ENCODE peak calls at places on chromosomes 5 and 9, in seven cellular contexts. K, U, P, W, E, I and B are unnamed samples.

GRCh38 chr9:69963728-69964127 is 79.9 kb upstream of the MAMDC2 start:
- DNase-seq in K (no peak), U (no peak), P (no peak), W (no peak), E (no peak), I (no peak), B (no peak)

GRCh38 chr9:36191696-36192095 is 975 bp downstream of the CLTA start:
- DNase-seq in K (no peak), U (no peak), P (no peak), W (no peak), E (no peak), I (no peak), B (no peak)

GRCh38 chr5:173310861-173311515 is 17.2 kb downstream of the STC2 start:
- DNase-seq in K (no peak), U (peak; percentile 58), P (no peak), W (peak; percentile 29), E (no peak), I (no peak), B (no peak)

GRCh38 chr9:119556129-119556875 is 187.1 kb upstream of the BRINP1 start:
- DNase-seq in K (peak; percentile 85), U (peak; percentile 66), P (peak; percentile 26), W (peak; percentile 18), E (peak; percentile 95), I (peak; percentile 77), B (peak; percentile 81)

GRCh38 chr5:120254385-120254784 is 209.7 kb upstream of the PRR16 start:
- DNase-seq in K (no peak), U (no peak), P (no peak), W (no peak), E (no peak), I (no peak), B (no peak)

GRCh38 chr5:35854248-35854647 is 2.4 kb upstream of the IL7R start:
- DNase-seq in K (no peak), U (no peak), P (no peak), W (no peak), E (no peak), I (no peak), B (no peak)

GRCh38 chr9:20618361-20618799 is 3.9 kb downstream of the MLLT3 start:
- DNase-seq in K (no peak), U (no peak), P (peak; percentile 48), W (peak; percentile 77), E (no peak), I (no peak), B (no peak)

GRCh38 chr5:32837211-32837610 is 126.1 kb downstream of the NPR3 start:
- DNase-seq in K (no peak), U (no peak), P (no peak), W (peak; percentile 11), E (no peak), I (no peak), B (no peak)

DNA sequence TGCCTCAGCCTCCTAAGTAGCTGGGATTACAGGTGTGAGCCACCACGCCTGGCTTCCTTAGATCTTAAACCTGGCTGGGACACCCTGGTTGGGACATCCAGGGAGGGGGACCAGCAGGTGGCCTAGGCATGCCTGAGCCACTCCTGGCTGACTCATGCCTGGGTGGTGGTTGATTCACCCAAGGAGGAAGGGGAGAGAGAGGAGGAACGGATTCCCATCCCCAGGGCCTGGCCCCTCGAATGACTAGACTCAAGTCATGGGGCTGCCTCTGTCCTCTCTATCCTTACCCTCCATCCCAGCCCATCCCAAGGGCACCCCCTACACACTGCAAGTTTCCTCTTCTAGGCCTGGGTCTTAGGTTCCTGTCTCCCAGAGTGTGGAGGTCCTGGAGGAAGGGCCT is 12.7 kb downstream of the EEIG1 start:
- DNase-seq in K (no peak), U (peak; percentile 13), P (peak; percentile 57), W (peak; percentile 77), E (no peak), I (peak; percentile 86), B (no peak)
- H3K4me1 ChIP-seq in K (peaks cover 92% of the 10 kb centered on the region), U (peaks cover 100% of the 10 kb centered on the region), P (peaks cover 47% of the 10 kb centered on the region), W (peaks cover 65% of the 10 kb centered on the region), E (peaks cover 10% of the 10 kb centered on the region), I (peaks cover 88% of the 10 kb centered on the region), B (peaks cover 97% of the 10 kb centered on the region)

GRCh38 chr9:134938346-134939079 is 20.8 kb upstream of the FCN1 start:
- DNase-seq in K (no peak), U (no peak), P (no peak), W (no peak), E (no peak), I (no peak), B (no peak)

GRCh38 chr9:134942011-134942410 is 24.3 kb upstream of the FCN1 start:
- DNase-seq in K (no peak), U (no peak), P (no peak), W (no peak), E (no peak), I (no peak), B (no peak)

GRCh38 chr9:134939080-134939733 is 21.5 kb upstream of the FCN1 start:
- DNase-seq in K (no peak), U (no peak), P (no peak), W (no peak), E (no peak), I (no peak), B (no peak)

GRCh38 chr9:134939836-134940235 is 22.1 kb upstream of the FCN1 start:
- DNase-seq in K (no peak), U (no peak), P (no peak), W (no peak), E (no peak), I (no peak), B (no peak)

GRCh38 chr9:134940236-134941208 is 22.8 kb upstream of the FCN1 start:
- DNase-seq in K (no peak), U (no peak), P (no peak), W (no peak), E (no peak), I (no peak), B (no peak)
- H3K4me1 ChIP-seq in K (no peaks in the 10 kb centered on the region), U (peaks cover 34% of the 10 kb centered on the region), P (peaks cover 7% of the 10 kb centered on the region), W (no peaks in the 10 kb centered on the region), E (peaks cover 6% of the 10 kb centered on the region), I (no peaks in the 10 kb centered on the region), B (no peaks in the 10 kb centered on the region)

GRCh38 chr9:131651599-131651998 is 88.3 kb downstream of the RAPGEF1 start:
- DNase-seq in K (no peak), U (no peak), P (no peak), W (peak; percentile 69), E (no peak), I (no peak), B (no peak)
- H3K4me1 ChIP-seq in K (no peaks in the 10 kb centered on the region), U (peaks cover 70% of the 10 kb centered on the region), P (no peaks in the 10 kb centered on the region), W (peaks cover 17% of the 10 kb centered on the region), E (no peaks in the 10 kb centered on the region), I (peaks cover 28% of the 10 kb centered on the region), B (no peaks in the 10 kb centered on the region)

GRCh38 chr5:132774406-132774805 is 2.6 kb downstream of the SEPTIN8 start:
- DNase-seq in K (peak; percentile 64), U (no peak), P (no peak), W (no peak), E (no peak), I (no peak), B (no peak)

GRCh38 chr5:132772291-132773070 is 4.6 kb downstream of the SEPTIN8 start:
- DNase-seq in K (no peak), U (no peak), P (no peak), W (no peak), E (no peak), I (no peak), B (no peak)

GRCh38 chr5:132773601-132774355 is 3.3 kb downstream of the SEPTIN8 start:
- DNase-seq in K (no peak), U (no peak), P (no peak), W (no peak), E (no peak), I (no peak), B (no peak)

GRCh38 chr5:132771559-132771998 is 5.5 kb downstream of the SEPTIN8 start:
- DNase-seq in K (peak; percentile 85), U (peak; percentile 60), P (peak; percentile 37), W (peak; percentile 67), E (peak; percentile 89), I (no peak), B (no peak)

DNA sequence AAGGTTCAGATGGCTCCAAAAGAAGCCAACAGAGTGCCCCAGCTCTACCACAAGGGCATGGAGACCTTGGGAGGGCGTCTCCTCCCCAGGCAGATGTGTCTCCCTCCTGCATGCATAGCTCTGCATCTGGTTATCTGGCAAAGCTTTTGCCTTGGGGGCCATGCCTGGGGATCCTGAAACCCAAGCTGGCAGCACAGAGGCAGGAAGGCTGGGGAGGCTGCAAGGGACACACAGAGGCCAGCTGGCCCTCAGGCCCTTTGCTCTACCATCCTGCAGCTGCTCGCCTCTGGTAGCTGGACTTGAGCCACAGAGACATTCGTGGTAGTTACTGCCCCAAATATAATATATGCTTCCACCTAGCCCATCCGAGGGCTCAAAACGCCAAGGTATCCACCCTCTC is 3.9 kb downstream of the SEPTIN8 start:
- DNase-seq in K (no peak), U (no peak), P (no peak), W (no peak), E (no peak), I (no peak), B (peak; percentile 15)
- H3K4me1 ChIP-seq in K (peaks cover 49% of the 10 kb centered on the region), U (peaks cover 92% of the 10 kb centered on the region), P (no peaks in the 10 kb centered on the region), W (peaks cover 25% of the 10 kb centered on the region), E (peaks cover 6% of the 10 kb centered on the region), I (peaks cover 19% of the 10 kb centered on the region), B (peaks cover 53% of the 10 kb centered on the region)